ENCODE peak calls at places on chromosomes 11 and 22, in seven cellular contexts. Y, Z, L, I, H, O and R are unnamed samples.
A peak's percentile ranks its signal among the peaks of the same experiment; 100 is the strongest.

GRCh38 chr22:44151661-44152060 is 29.1 kb upstream of the PARVG start:
- DNase-seq in I (no peak), H (no peak), Y (no peak), L (no peak), Z (no peak), O (no peak), R (no peak)

GRCh38 chr22:20992056-20992442 is 9.9 kb downstream of the THAP7 start:
- DNase-seq in L (no peak), O (no peak), Z (no peak), Y (no peak), I (no peak), H (no peak), R (no peak)

GRCh38 chr11:113681711-113682410 is 24.2 kb downstream of the TMPRSS5 start:
- DNase-seq in O (no peak), Y (no peak), H (no peak), Z (no peak), I (no peak), L (no peak), R (no peak)

GRCh38 chr22:38655532-38656255 is 498 bp downstream of the FAM227A start:
- DNase-seq in I (no peak), O (no peak), Y (no peak), L (no peak), H (no peak), Z (no peak), R (peak; percentile 51)

GRCh38 chr11:68016161-68016903 is 6.2 kb downstream of the ALDH3B1 start:
- DNase-seq in O (no peak), Y (no peak), Z (no peak), H (no peak), I (no peak), L (no peak), R (no peak)

GRCh38 chr11:86678296-86678695 is 5.9 kb upstream of the ME3 start:
- DNase-seq in Z (no peak), H (no peak), Y (peak; percentile 85), O (no peak), L (no peak), I (no peak), R (no peak)

GRCh38 chr11:47516984-47517853 is 35.7 kb downstream of the CELF1 start:
- DNase-seq in H (no peak), O (no peak), I (no peak), Z (no peak), Y (no peak), L (no peak), R (no peak)

GRCh38 chr22:35627267-35628041 is 10.3 kb upstream of the MB start:
- DNase-seq in H (peak; percentile 87), Z (peak; percentile 38), L (peak; percentile 47), I (peak; percentile 42), Y (peak; percentile 52), O (peak; percentile 30), R (peak; percentile 47)

GRCh38 chr11:76233936-76234703 is 27.8 kb upstream of the WNT11 start:
- DNase-seq in Z (no peak), O (no peak), I (no peak), L (peak; percentile 27), H (no peak), Y (no peak), R (no peak)

GRCh38 chr22:46574438-46574992 is 37.1 kb upstream of the CELSR1 start:
- DNase-seq in L (no peak), O (no peak), Z (no peak), Y (no peak), H (no peak), I (no peak), R (no peak)

GRCh38 chr22:50536231-50536630 is 6.4 kb upstream of the TYMP start:
- DNase-seq in O (no peak), Y (no peak), I (no peak), H (no peak), L (no peak), Z (no peak), R (no peak)

GRCh38 chr11:10072841-10073240 is 221.2 kb downstream of the SBF2 start:
- DNase-seq in H (no peak), Y (no peak), O (no peak), I (no peak), L (no peak), Z (no peak), R (no peak)